ENCODE peak calls at places on chromosome 9, in eight cellular contexts. E, Q, C, V, U, J, S and Z are unnamed samples.

GRCh38 chr9:76451234-76451633 is 7.7 kb upstream of the GCNT1 start:
- DNase-seq in U (peak; percentile 76), E (no peak), S (peak; percentile 82), Q (no peak), V (no peak), J (no peak), C (no peak), Z (no peak)

GRCh38 chr9:100375677-100376076 is 22.9 kb upstream of the TEX10 start:
- DNase-seq in C (no peak), E (no peak), Q (no peak), J (no peak), S (no peak), U (no peak), V (no peak), Z (no peak)

GRCh38 chr9:98231770-98232478 is 23.5 kb downstream of the TBC1D2 start:
- DNase-seq in E (no peak), S (peak; percentile 89), U (peak; percentile 88), J (no peak), Q (no peak), C (no peak), V (no peak), Z (no peak)

GRCh38 chr9:68867066-68867465 is 146.8 kb downstream of the PRKACG start:
- DNase-seq in V (no peak), S (no peak), U (no peak), C (no peak), Q (no peak), E (no peak), J (no peak), Z (no peak)

GRCh38 chr9:135123735-135124134 is 36.3 kb downstream of the OLFM1 start:
- DNase-seq in C (no peak), Q (no peak), S (no peak), E (peak; percentile 60), U (no peak), J (no peak), V (no peak), Z (peak; percentile 90)

GRCh38 chr9:109906766-109907382 is 126.9 kb downstream of the PALM2AKAP2 start:
- DNase-seq in C (no peak), E (peak; percentile 19), U (no peak), S (peak; percentile 68), Q (peak; percentile 25), J (no peak), V (no peak), Z (no peak)

GRCh38 chr9:129040113-129040643 is 3.8 kb downstream of the MIGA2 start:
- DNase-seq in Q (no peak), E (no peak), C (no peak), S (no peak), U (no peak), V (no peak), J (no peak), Z (no peak)

GRCh38 chr9:126420643-126421564 is 94.3 kb downstream of the MVB12B start:
- DNase-seq in J (no peak), C (peak; percentile 32), V (no peak), E (no peak), S (peak; percentile 44), Q (no peak), U (peak; percentile 39), Z (no peak)

GRCh38 chr9:89887286-89887685 is 282.5 kb downstream of the GADD45G start:
- DNase-seq in S (no peak), Q (no peak), V (peak; percentile 45), J (no peak), U (no peak), E (no peak), C (no peak), Z (no peak)

GRCh38 chr9:75889577-75889976 is 896 bp upstream of the PCSK5 start:
- DNase-seq in E (no peak), J (no peak), U (no peak), V (no peak), S (no peak), Q (no peak), C (no peak), Z (no peak)

GRCh38 chr9:136886610-136887597 is 588 bp downstream of the TRAF2 start:
- DNase-seq in S (peak; percentile 29), J (peak; percentile 39), E (peak; percentile 60), V (no peak), C (peak; percentile 73), U (no peak), Q (peak; percentile 86), Z (no peak)

GRCh38 chr9:124821247-124821623 is 32.0 kb upstream of the WDR38 start:
- DNase-seq in U (no peak), C (no peak), J (no peak), S (no peak), V (no peak), E (no peak), Q (no peak), Z (no peak)

GRCh38 chr9:6305954-6306563 is 22.1 kb upstream of the TPD52L3 start:
- DNase-seq in U (peak; percentile 27), C (no peak), V (no peak), S (peak; percentile 38), J (no peak), Q (peak; percentile 8), E (peak; percentile 51), Z (peak; percentile 42)

GRCh38 chr9:134981829-134982228 is 64.1 kb upstream of the FCN1 start:
- DNase-seq in V (peak; percentile 28), E (no peak), C (no peak), Q (no peak), U (no peak), S (no peak), J (no peak), Z (no peak)

GRCh38 chr9:10729225-10729624 is 116.4 kb upstream of the PTPRD start:
- DNase-seq in J (no peak), C (no peak), Q (no peak), S (no peak), E (no peak), U (no peak), V (no peak), Z (no peak)

GRCh38 chr9:21454149-21454548 is 13.9 kb downstream of the IFNA1 start:
- DNase-seq in S (peak; percentile 55), J (no peak), Q (no peak), C (no peak), V (no peak), U (peak; percentile 8), E (no peak), Z (no peak)

GRCh38 chr9:94672811-94673487 is 33.6 kb upstream of the FBP1 start:
- DNase-seq in C (no peak), S (peak; percentile 91), E (no peak), U (peak; percentile 78), Q (no peak), V (no peak), J (no peak), Z (no peak)

GRCh38 chr9:137665226-137665625 is 46.4 kb downstream of the EHMT1 start:
- DNase-seq in U (no peak), Q (no peak), C (no peak), V (no peak), E (no peak), S (no peak), J (no peak), Z (peak; percentile 16)

GRCh38 chr9:136354592-136355085 is 8.9 kb downstream of the DNLZ start:
- DNase-seq in J (no peak), Q (no peak), S (peak; percentile 77), U (no peak), V (no peak), E (no peak), C (no peak), Z (no peak)

GRCh38 chr9:131467214-131467935 is 35.3 kb upstream of the POMT1 start:
- DNase-seq in J (no peak), E (no peak), C (no peak), U (no peak), S (no peak), Q (no peak), V (peak; percentile 85), Z (no peak)